ENCODE peak calls at places on chromosomes 7 and 10, in eight cellular contexts. V, P, X, R, Z, C, U and Y are unnamed samples.

GRCh38 chr7:88141025-88141424 is 78.8 kb downstream of the SRI start:
- DNase-seq in X (no peak), U (no peak), C (peak; percentile 15), R (no peak), V (peak; percentile 52), Z (peak; percentile 69), P (no peak), Y (no peak)

GRCh38 chr7:92306153-92306552 is 60.4 kb downstream of the ANKIB1 start:
- DNase-seq in R (no peak), X (no peak), V (no peak), P (no peak), U (peak; percentile 56), C (no peak), Z (no peak), Y (no peak)

GRCh38 chr7:67771840-67772605 is 775.4 kb downstream of the TYW1 start:
- DNase-seq in R (no peak), C (no peak), Z (no peak), P (no peak), X (no peak), V (peak; percentile 6), U (no peak), Y (no peak)

GRCh38 chr10:78381072-78381471 is 347.4 kb downstream of the RPS24 start:
- DNase-seq in Z (no peak), P (no peak), X (no peak), C (no peak), R (no peak), U (no peak), V (no peak), Y (no peak)

GRCh38 chr10:123507298-123507697 is 158.9 kb upstream of the GPR26 start:
- DNase-seq in C (no peak), R (peak; percentile 17), P (no peak), V (no peak), X (no peak), U (no peak), Z (no peak), Y (peak; percentile 59)

GRCh38 chr7:29194594-29195417 is at the start of gene CHN2:
- DNase-seq in U (peak; percentile 51), V (peak; percentile 79), R (peak; percentile 45), X (peak; percentile 55), C (peak; percentile 49), P (peak; percentile 21), Z (no peak), Y (peak; percentile 66)

GRCh38 chr7:87413029-87413428 is 62.5 kb downstream of the ABCB4 start:
- DNase-seq in P (peak; percentile 76), U (no peak), X (no peak), Z (no peak), R (peak; percentile 78), V (no peak), C (no peak), Y (no peak)

GRCh38 chr7:83271212-83272099 is 108.8 kb upstream of the PCLO start:
- DNase-seq in X (no peak), C (peak; percentile 27), P (peak; percentile 69), U (peak; percentile 62), Z (peak; percentile 9), V (peak; percentile 42), R (peak; percentile 69), Y (no peak)

GRCh38 chr7:71615017-71615416 is 483.1 kb downstream of the GALNT17 start:
- DNase-seq in P (no peak), R (no peak), V (no peak), X (no peak), C (no peak), Z (no peak), U (no peak), Y (no peak)

GRCh38 chr7:1240296-1240820 is 7.7 kb downstream of the UNCX start:
- DNase-seq in V (no peak), R (no peak), X (no peak), Z (no peak), P (no peak), U (no peak), C (no peak), Y (no peak)
- H3K4me3 ChIP-seq in V (no peak overlapping the region), R (no peak overlapping the region), X (no peak overlapping the region), Z (no peak overlapping the region), P (no peak overlapping the region), U (no peak overlapping the region), C (no peak overlapping the region), Y (no peak overlapping the region)

DNA sequence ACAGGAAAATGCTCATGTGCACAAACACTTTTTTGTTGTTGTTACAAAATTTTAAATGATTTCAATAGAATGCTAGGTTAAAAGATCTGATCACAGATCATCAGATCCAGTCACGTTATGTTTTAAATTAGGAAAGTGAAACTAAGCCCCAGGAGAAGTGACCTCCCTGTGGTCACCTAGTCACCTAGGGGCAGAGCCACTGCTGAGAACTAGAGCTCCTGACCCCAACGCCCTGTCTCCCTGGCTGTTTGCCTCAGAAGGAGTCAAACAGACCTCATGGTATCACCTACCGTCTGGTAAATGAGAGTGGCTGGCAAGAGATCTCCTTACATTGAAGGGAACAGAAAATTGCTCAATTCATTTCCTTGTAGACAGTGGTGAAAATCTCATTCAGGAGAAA is 447.3 kb downstream of the ADRA2A start:
- DNase-seq in X (no peak), V (no peak), P (no peak), U (no peak), C (no peak), Z (no peak), R (no peak), Y (no peak)
- H3K4me3 ChIP-seq in X (no peak overlapping the region), V (no peak overlapping the region), P (no peak overlapping the region), U (no peak overlapping the region), C (no peak overlapping the region), Z (no peak overlapping the region), R (no peak overlapping the region), Y (no peak overlapping the region)

DNA sequence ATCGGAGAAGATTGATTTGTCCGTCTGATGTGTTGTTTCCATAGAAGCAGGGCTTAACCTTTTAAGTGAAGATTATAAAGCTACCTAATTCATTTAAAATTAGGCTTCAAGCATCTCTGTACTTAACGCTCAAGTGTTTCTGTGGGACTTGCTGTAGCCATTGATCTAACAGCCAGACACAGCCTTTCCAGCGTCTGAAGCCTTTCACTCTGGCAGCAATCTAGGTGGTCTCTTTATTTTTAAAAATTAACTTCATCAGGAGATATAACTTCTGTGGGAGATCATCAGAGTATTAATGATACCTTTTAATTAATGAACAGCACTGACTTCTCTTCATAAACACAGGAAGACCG is 88.1 kb downstream of the BEND7 start:
- DNase-seq in R (no peak), C (no peak), Z (no peak), V (no peak), P (no peak), U (no peak), X (no peak), Y (no peak)
- H3K4me3 ChIP-seq in R (peak overlapping the region; percentile 62), C (peak overlapping the region; percentile 43), Z (no peak overlapping the region), V (no peak overlapping the region), P (no peak overlapping the region), U (no peak overlapping the region), X (peak overlapping the region; percentile 60), Y (no peak overlapping the region)

GRCh38 chr7:116672596-116673503 is 854 bp downstream of the MET start:
- DNase-seq in R (peak; percentile 68), V (peak; percentile 35), C (no peak), X (peak; percentile 28), U (peak; percentile 72), Z (no peak), P (peak; percentile 13), Y (peak; percentile 39)

GRCh38 chr7:116670409-116671036 is 1.5 kb upstream of the MET start:
- DNase-seq in X (no peak), U (peak; percentile 26), C (no peak), R (no peak), V (peak; percentile 18), Z (no peak), P (peak; percentile 18), Y (no peak)

GRCh38 chr7:116671111-116671510 is 885 bp upstream of the MET start:
- DNase-seq in C (no peak), V (no peak), R (no peak), U (peak; percentile 74), P (no peak), X (no peak), Z (no peak), Y (no peak)

GRCh38 chr7:116673504-116673865 is 1.5 kb downstream of the MET start:
- DNase-seq in U (peak; percentile 21), V (no peak), P (no peak), C (no peak), X (no peak), R (no peak), Z (no peak), Y (no peak)

DNA sequence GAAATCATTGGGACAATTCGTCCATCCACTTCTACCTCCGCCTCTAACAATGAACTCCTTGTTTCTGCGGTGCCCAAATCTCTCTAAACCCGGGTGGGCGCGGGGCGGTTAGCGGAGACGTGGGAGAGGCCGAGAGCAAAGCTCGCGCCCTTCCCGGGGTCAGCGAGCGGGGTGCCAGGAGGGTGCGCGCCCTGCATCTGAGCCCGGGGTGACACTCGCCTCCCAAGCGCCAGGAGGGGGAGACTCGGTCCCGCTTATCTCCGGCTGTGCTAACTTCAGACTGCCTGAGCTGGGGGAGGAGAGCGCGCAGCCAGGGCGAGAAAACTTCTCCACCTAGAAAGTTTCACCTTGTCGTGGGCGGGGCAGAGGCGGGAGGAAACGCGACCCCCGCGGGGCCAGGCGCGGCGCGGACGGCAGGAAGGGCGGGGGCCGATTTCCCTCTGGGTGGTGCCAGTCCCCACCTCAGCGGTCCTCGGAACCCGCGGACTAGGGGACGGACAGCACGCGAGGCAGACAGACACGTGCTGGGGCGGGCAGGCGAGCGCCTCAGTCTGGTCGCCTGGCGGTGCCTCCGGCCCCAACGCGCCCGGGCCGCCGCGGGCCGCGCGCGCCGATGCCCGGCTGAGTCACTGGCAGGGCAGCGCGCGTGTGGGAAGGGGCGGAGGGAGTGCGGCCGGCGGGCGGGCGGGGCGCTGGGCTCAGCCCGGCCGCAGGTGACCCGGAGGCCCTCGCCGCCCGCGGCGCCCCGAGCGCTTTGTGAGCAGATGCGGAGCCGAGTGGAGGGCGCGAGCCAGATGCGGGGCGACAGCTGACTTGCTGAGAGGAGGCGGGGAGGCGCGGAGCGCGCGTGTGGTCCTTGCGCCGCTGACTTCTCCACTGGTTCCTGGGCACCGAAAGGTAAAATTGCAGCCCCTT is at the start of gene MET:
- DNase-seq in P (peak; percentile 73), V (peak; percentile 90), U (peak; percentile 95), R (peak; percentile 92), C (peak; percentile 52), Z (peak; percentile 60), X (peak; percentile 63), Y (peak; percentile 83)
- H3K4me3 ChIP-seq in P (peak within 1 kb of the TSS; percentile 69), V (peak within 1 kb of the TSS; percentile 91), U (peak within 1 kb of the TSS; percentile 99), R (peak within 1 kb of the TSS; percentile 87), C (peak within 1 kb of the TSS; percentile 58), Z (peak within 1 kb of the TSS; percentile 95), X (peak within 1 kb of the TSS; percentile 75), Y (peak within 1 kb of the TSS; percentile 63)

DNA sequence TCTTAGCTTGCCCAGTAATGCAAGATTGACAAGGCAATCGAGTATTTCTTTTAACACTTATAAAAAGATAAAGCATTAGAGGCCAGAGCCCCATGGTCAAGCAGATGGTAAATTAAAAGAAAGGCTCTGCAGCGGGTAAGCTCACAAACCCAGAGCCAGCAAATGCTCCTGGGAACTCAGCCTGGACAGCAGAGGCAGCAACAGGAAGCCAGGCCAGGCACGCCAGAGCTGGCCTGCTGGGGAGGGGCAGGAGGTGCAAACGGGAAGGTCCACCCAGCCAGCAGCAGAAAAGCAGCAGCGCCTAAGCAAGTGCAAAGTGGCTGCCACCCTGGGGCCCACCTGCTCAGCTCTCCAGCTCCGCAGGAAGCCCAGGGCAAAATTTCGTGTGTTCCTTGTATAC is 82.8 kb upstream of the GPR22 start:
- DNase-seq in U (no peak), X (no peak), P (peak; percentile 45), C (no peak), V (peak; percentile 66), R (peak; percentile 62), Z (no peak), Y (no peak)
- H3K4me3 ChIP-seq in U (no peak overlapping the region), X (no peak overlapping the region), P (no peak overlapping the region), C (no peak overlapping the region), V (no peak overlapping the region), R (peak overlapping the region; percentile 48), Z (no peak overlapping the region), Y (no peak overlapping the region)